ENCODE peak calls at places on chromosomes 13 and 19, in eight cellular contexts. D is psoas muscle; W is sigmoid colon; L is effector memory CD4-positive, alpha-beta T cell; R is cardiac muscle cell; T is H9; M is testis; Z is heart right ventricle. C is an unnamed sample.

GRCh38 chr13:35920816-35921215 is 210.4 kb downstream of the DCLK1 start:
- DNase-seq in W (no peak), T (no peak), M (no peak), Z (no peak), L (no peak), R (no peak), D (no peak), C (no peak)

GRCh38 chr13:27339299-27339698 is 68.7 kb downstream of the RASL11A start:
- DNase-seq in R (peak; percentile 72), M (peak; percentile 21), W (no peak), T (peak; percentile 86), L (no peak), Z (no peak), D (no peak), C (no peak)

GRCh38 chr19:44764975-44765948 is 12.4 kb upstream of the CBLC start:
- DNase-seq in T (no peak), D (no peak), Z (no peak), L (no peak), W (peak; percentile 64), R (no peak), M (no peak), C (no peak)

GRCh38 chr19:50803633-50804419 is 13.6 kb downstream of the ACP4 start:
- DNase-seq in Z (no peak), R (peak; percentile 21), W (no peak), M (no peak), T (no peak), D (no peak), L (no peak), C (no peak)

GRCh38 chr19:38095411-38096308 is 128.4 kb downstream of the DPF1 start:
- DNase-seq in L (peak; percentile 1), R (peak; percentile 72), T (peak; percentile 83), W (no peak), M (peak; percentile 82), D (peak; percentile 64), Z (peak; percentile 68), C (peak; percentile 64)

GRCh38 chr13:80469841-80470378 is 129.0 kb upstream of the SPRY2 start:
- DNase-seq in T (no peak), R (peak; percentile 95), L (no peak), Z (peak; percentile 73), D (peak; percentile 81), W (peak; percentile 96), M (peak; percentile 84), C (no peak)

GRCh38 chr13:83281666-83282065 is 600.6 kb downstream of the SLITRK1 start:
- DNase-seq in T (no peak), R (no peak), L (no peak), W (no peak), M (no peak), Z (no peak), D (no peak), C (no peak)

GRCh38 chr19:11420429-11420893 is 1.3 kb upstream of the RGL3 start:
- DNase-seq in L (no peak), D (peak; percentile 72), M (no peak), W (peak; percentile 80), Z (peak; percentile 65), R (peak; percentile 63), T (no peak), C (no peak)

GRCh38 chr19:30394481-30395151 is 22.4 kb downstream of the ZNF536 start:
- DNase-seq in W (no peak), R (no peak), L (no peak), D (no peak), T (no peak), Z (no peak), M (no peak), C (no peak)

GRCh38 chr13:47036291-47037008 is 139.6 kb upstream of the HTR2A start:
- DNase-seq in W (no peak), R (no peak), T (no peak), M (no peak), Z (no peak), D (no peak), L (no peak), C (no peak)

GRCh38 chr19:8361921-8362793 is 1.8 kb upstream of the ANGPTL4 start:
- DNase-seq in T (no peak), Z (peak; percentile 95), W (peak; percentile 99), D (peak; percentile 97), M (peak; percentile 86), L (no peak), R (peak; percentile 99), C (peak; percentile 74)

GRCh38 chr13:34748561-34748960 is 193.5 kb upstream of the NBEA start:
- DNase-seq in D (no peak), L (no peak), R (peak; percentile 60), M (no peak), W (no peak), Z (no peak), T (no peak), C (no peak)

GRCh38 chr13:106835477-106835876 is 267.5 kb upstream of the ARGLU1 start:
- DNase-seq in L (no peak), R (no peak), D (no peak), T (no peak), W (no peak), M (no peak), Z (no peak), C (no peak)

GRCh38 chr13:29902632-29903305 is 52.4 kb upstream of the UBL3 start:
- DNase-seq in M (no peak), L (no peak), D (no peak), T (no peak), Z (no peak), R (peak; percentile 19), W (no peak), C (no peak)

GRCh38 chr13:22357132-22357531 is 686.3 kb downstream of the FGF9 start:
- DNase-seq in R (no peak), T (no peak), D (no peak), L (no peak), W (no peak), M (no peak), Z (peak; percentile 38), C (no peak)

GRCh38 chr13:104534847-104535246 is 1468.6 kb upstream of the SLC10A2 start:
- DNase-seq in Z (no peak), W (no peak), T (peak; percentile 61), M (peak; percentile 55), D (no peak), R (no peak), L (no peak), C (no peak)

GRCh38 chr13:32261567-32261966 is 53.6 kb downstream of the ZAR1L start:
- DNase-seq in L (no peak), R (peak; percentile 97), M (peak; percentile 71), W (peak; percentile 96), T (no peak), D (peak; percentile 58), Z (peak; percentile 91), C (no peak)

GRCh38 chr19:18735324-18735723 is 51.8 kb downstream of the CRTC1 start:
- DNase-seq in T (no peak), M (no peak), L (no peak), W (no peak), R (no peak), D (no peak), Z (no peak), C (peak; percentile 68)

GRCh38 chr13:46609726-46610125 is 56.8 kb downstream of the LRCH1 start:
- DNase-seq in L (no peak), R (no peak), M (no peak), T (no peak), Z (no peak), D (no peak), W (no peak), C (no peak)

GRCh38 chr13:44396295-44396962 is 22.8 kb downstream of the SERP2 start:
- DNase-seq in D (no peak), L (no peak), M (no peak), R (no peak), W (no peak), Z (no peak), T (no peak), C (no peak)
- H3K27ac ChIP-seq in D (no peak overlapping the region), L (no peak overlapping the region), M (peak overlapping the region; percentile 0), R (peak overlapping the region; percentile 99), W (peak overlapping the region; percentile 21), Z (peak overlapping the region; percentile 60), T (no peak overlapping the region), C (no peak overlapping the region)

GRCh38 chr13:40586886-40587285 is 79.6 kb downstream of the FOXO1 start:
- DNase-seq in W (no peak), M (no peak), T (no peak), D (no peak), R (peak; percentile 30), Z (no peak), L (no peak), C (no peak)
- H3K27ac ChIP-seq in W (no peak overlapping the region), M (no peak overlapping the region), T (no peak overlapping the region), D (peak overlapping the region; percentile 90), R (no peak overlapping the region), Z (no peak overlapping the region), L (no peak overlapping the region), C (no peak overlapping the region)

DNA sequence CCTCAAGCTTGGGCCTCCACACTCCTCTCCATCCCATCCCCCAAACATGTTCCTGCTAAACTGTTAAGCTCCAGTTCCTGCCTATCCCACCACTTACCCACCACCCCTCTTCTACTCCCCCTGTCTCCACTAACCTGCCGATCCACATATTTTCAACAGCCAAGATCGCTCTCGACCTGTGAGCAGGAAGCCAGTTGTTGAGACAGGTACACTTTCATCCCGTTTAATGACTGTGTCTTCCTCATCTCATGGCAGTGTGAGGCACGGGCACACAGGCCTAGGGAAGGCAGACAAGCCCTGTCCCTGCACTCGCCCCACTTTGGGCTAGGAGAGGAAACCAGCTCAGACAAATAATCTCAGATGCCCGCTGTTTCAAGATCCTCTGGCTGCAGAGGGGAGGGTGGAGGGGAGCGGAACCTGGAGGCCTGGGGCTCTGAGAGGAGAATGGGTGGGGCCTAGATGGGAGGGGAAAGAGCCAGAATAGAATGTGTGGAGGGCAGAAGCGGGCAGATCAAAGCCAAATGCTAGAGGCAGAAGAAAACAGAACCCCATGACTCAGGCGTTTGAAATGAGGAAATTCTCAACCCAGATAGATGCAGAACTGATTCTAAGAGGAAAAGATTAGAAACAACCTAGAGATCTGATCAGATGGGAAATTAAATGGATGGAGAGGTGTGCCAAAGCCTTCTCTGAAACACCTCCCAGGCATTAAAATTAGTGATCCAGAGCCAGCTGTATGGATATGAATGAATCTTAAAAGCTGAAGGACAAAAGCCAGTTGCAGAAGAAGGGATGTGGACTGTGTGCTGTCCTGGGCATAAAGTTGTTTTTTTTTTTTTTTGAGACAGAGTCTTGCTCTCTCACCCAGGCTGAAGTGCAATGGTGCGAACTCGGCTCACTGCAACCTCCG is 16.9 kb upstream of the CYP2S1 start:
- DNase-seq in Z (no peak), R (peak; percentile 73), T (peak; percentile 96), L (peak; percentile 8), D (no peak), W (no peak), M (no peak), C (no peak)
- H3K27ac ChIP-seq in Z (peak overlapping the region; percentile 69), R (peak overlapping the region; percentile 27), T (peak overlapping the region; percentile 89), L (no peak overlapping the region), D (no peak overlapping the region), W (peak overlapping the region; percentile 39), M (no peak overlapping the region), C (no peak overlapping the region)

DNA sequence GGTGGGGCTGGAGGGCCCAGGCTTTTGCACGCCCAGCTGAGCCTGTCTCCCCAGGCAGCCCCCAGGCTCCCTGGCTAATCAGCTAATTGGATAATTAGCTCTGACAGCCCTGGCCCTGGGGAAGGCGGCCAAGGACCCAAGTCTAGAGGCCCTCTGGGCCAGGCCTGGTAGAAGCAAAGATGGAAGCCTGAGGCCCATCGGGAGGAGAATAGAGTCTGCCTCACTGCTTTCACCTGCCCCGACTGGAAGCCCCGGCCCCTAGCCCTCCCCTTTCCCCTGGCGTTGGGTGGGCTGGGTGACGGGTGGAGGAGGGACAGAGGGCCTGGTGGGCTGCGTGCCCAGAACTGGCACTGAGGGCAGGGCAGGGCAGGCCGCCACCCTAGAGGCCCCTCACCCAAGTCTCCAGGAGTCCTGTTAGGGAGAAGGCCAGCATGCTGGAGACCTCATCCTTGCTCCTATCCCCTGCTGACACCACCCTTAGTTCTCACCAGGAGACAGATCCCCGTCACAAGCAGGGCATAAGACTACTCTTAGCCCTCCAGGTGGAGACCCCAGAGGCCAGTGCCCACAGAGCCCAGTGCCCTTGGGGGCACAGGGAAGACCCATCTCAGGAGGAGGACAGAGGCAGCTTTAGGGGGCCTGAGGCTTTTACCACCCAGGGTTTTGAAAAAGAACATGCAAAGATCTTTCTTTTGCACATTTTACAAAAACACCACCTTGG is 12.0 kb downstream of the LYL1 start:
- DNase-seq in M (no peak), T (no peak), W (no peak), D (no peak), Z (no peak), L (no peak), R (no peak), C (no peak)
- H3K27ac ChIP-seq in M (no peak overlapping the region), T (no peak overlapping the region), W (peak overlapping the region; percentile 88), D (peak overlapping the region; percentile 74), Z (peak overlapping the region; percentile 65), L (no peak overlapping the region), R (no peak overlapping the region), C (peak overlapping the region; percentile 97)